ENCODE peak calls at places on chromosomes 5 and 9, in nine cellular contexts. M is hepatocyte, Q is HFF-Myc, A is GM23338, L is fibroblast of villous mesenchyme, N is cardiac fibroblast, G is coronary artery, Z is bronchial epithelial cell, V is cardiac muscle cell. Y is an unnamed sample.
A peak's percentile ranks its signal among the peaks of the same experiment; 100 is the strongest.

GRCh38 chr5:157046041-157046440 is 12.9 kb downstream of the HAVCR1 start:
- DNase-seq in A (no peak), V (peak; percentile 7), Q (peak; percentile 11), G (no peak), L (no peak), M (peak; percentile 65), N (no peak), Z (no peak), Y (no peak)

GRCh38 chr5:113984928-113985327 is 376.9 kb upstream of the KCNN2 start:
- DNase-seq in M (peak; percentile 7), L (no peak), Q (no peak), Z (no peak), A (no peak), V (peak; percentile 15), N (no peak), G (no peak), Y (no peak)

GRCh38 chr5:137310051-137310730 is 188.9 kb downstream of the SPOCK1 start:
- DNase-seq in Q (peak; percentile 67), Z (peak; percentile 95), L (peak; percentile 84), M (peak; percentile 19), N (peak; percentile 94), G (no peak), A (peak; percentile 22), V (no peak), Y (peak; percentile 72)

GRCh38 chr5:42944989-42945388 is 95.1 kb downstream of the ANXA2R start:
- DNase-seq in M (peak; percentile 54), Q (peak; percentile 73), A (no peak), L (peak; percentile 88), V (no peak), G (no peak), Z (peak; percentile 86), N (peak; percentile 93), Y (peak; percentile 90)

GRCh38 chr9:123568691-123569342 is 212.8 kb downstream of the CRB2 start:
- DNase-seq in Z (no peak), N (peak; percentile 67), G (no peak), V (no peak), M (no peak), Q (peak; percentile 5), A (no peak), L (peak; percentile 40), Y (peak; percentile 57)

GRCh38 chr9:1173986-1174385 is 123.8 kb downstream of the DMRT2 start:
- DNase-seq in Z (no peak), L (no peak), Q (peak; percentile 89), A (no peak), N (no peak), M (no peak), G (no peak), V (no peak), Y (no peak)

GRCh38 chr9:137255448-137256114 is 454 bp downstream of the NELFB start:
- DNase-seq in G (no peak), N (peak; percentile 45), V (peak; percentile 72), Z (no peak), M (peak; percentile 77), L (peak; percentile 36), Q (no peak), A (peak; percentile 67), Y (no peak)

GRCh38 chr9:34989946-34990635 is 546 bp downstream of the DNAJB5 start:
- DNase-seq in Q (no peak), A (peak; percentile 95), V (peak; percentile 85), Z (peak; percentile 30), G (peak; percentile 88), N (peak; percentile 64), L (peak; percentile 55), M (peak; percentile 91), Y (no peak)

GRCh38 chr9:34045903-34046302 is 2.8 kb downstream of the UBAP2 start:
- DNase-seq in M (no peak), V (no peak), G (no peak), A (no peak), Z (no peak), Q (no peak), N (no peak), L (no peak), Y (no peak)

GRCh38 chr5:128358826-128359225 is 179.2 kb downstream of the FBN2 start:
- DNase-seq in N (peak; percentile 5), V (no peak), A (no peak), G (no peak), Z (no peak), Q (no peak), L (peak; percentile 55), M (no peak), Y (peak; percentile 54)

GRCh38 chr5:41788800-41789395 is 81.3 kb downstream of the OXCT1 start:
- DNase-seq in V (no peak), M (no peak), N (peak; percentile 87), A (no peak), Z (peak; percentile 33), G (no peak), L (peak; percentile 82), Q (no peak), Y (peak; percentile 76)

GRCh38 chr5:74303575-74303974 is 337.0 kb downstream of the ENC1 start:
- DNase-seq in G (no peak), Z (no peak), V (no peak), N (no peak), L (no peak), M (no peak), A (no peak), Q (no peak), Y (no peak)

GRCh38 chr5:114883675-114884074 is 286.0 kb downstream of the TRIM36 start:
- DNase-seq in Q (no peak), L (no peak), V (no peak), G (no peak), A (no peak), N (no peak), Z (no peak), M (no peak), Y (no peak)

GRCh38 chr9:27856054-27856453 is 282.8 kb upstream of the C9orf72 start:
- DNase-seq in Q (no peak), V (no peak), L (no peak), Z (no peak), A (peak; percentile 56), N (no peak), G (no peak), M (no peak), Y (no peak)

GRCh38 chr5:137487600-137487999 is 11.5 kb downstream of the SPOCK1 start:
- DNase-seq in A (no peak), Q (no peak), N (peak; percentile 83), V (no peak), Z (peak; percentile 47), M (no peak), G (no peak), L (peak; percentile 45), Y (peak; percentile 84)

GRCh38 chr5:54673523-54674225 is 156.1 kb downstream of the SNX18 start:
- DNase-seq in L (peak; percentile 43), Q (no peak), G (no peak), M (no peak), A (no peak), N (peak; percentile 84), Z (peak; percentile 1), V (peak; percentile 40), Y (no peak)

GRCh38 chr9:85223506-85224108 is 518.1 kb downstream of the AGTPBP1 start:
- DNase-seq in L (no peak), G (no peak), Z (peak; percentile 72), A (no peak), N (peak; percentile 10), M (no peak), Q (no peak), V (no peak), Y (no peak)

GRCh38 chr5:163908253-163908652 is 402.8 kb downstream of the MAT2B start:
- DNase-seq in N (no peak), V (no peak), M (no peak), Z (no peak), G (no peak), A (no peak), Q (no peak), L (no peak), Y (no peak)

GRCh38 chr5:163585206-163585605 is 79.8 kb downstream of the MAT2B start:
- DNase-seq in Q (no peak), L (no peak), Z (peak; percentile 51), G (no peak), N (no peak), V (no peak), M (no peak), A (no peak), Y (peak; percentile 92)

GRCh38 chr5:15506146-15506545 is 6.2 kb downstream of the FBXL7 start:
- DNase-seq in G (no peak), Z (no peak), M (no peak), N (no peak), L (no peak), V (no peak), A (no peak), Q (no peak), Y (no peak)

GRCh38 chr9:109214414-109214813 is 47.4 kb upstream of the FRRS1L start:
- DNase-seq in G (no peak), Q (no peak), A (no peak), N (no peak), L (no peak), M (no peak), V (no peak), Z (no peak), Y (no peak)

GRCh38 chr9:122463828-122464632 is 13.7 kb downstream of the OR1J1 start:
- DNase-seq in G (no peak), A (peak; percentile 84), Q (no peak), L (no peak), N (no peak), V (no peak), M (no peak), Z (no peak), Y (no peak)
- H3K4me3 ChIP-seq in G (peak overlapping the region; percentile 55), A (no peak overlapping the region), Q (peak overlapping the region; percentile 28), L (peak overlapping the region; percentile 59), N (peak overlapping the region; percentile 32), V (no peak overlapping the region), M (no peak overlapping the region), Z (no peak overlapping the region), Y (peak overlapping the region; percentile 26)

DNA sequence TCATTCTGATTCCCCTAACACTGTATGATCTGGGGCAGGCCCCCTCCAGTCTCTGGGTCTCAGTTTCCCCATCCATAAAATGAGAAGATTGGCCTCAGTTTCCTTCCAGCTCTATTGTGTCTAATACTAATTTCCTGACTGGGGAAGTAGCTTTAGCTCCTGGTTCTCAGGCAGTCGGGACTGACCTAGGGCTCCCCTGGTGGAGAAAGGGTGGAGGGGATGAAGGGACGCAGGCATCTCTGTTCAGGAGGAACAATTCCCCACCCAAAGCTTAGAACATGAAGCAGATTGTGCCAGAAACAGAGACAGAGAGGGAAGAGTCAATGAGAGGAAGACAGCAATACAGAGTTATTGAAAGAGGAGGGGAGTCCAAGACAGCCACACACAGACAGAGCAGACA is 14.2 kb upstream of the PTGS1 start:
- DNase-seq in Q (no peak), G (no peak), A (peak; percentile 71), V (peak; percentile 21), M (no peak), Z (no peak), L (no peak), N (no peak), Y (no peak)
- TF ChIP-seq CTCF in Q (peak; percentile 64), G (no peak), A (peak; percentile 63), V (peak; percentile 58), M (peak; percentile 25), Z (peak; percentile 32), L (peak; percentile 56), N (peak; percentile 55), Y (peak; percentile 48)

GRCh38 chr5:88680253-88681132 is 202.5 kb downstream of the MEF2C start:
- DNase-seq in V (peak; percentile 84), Q (no peak), N (peak; percentile 56), L (peak; percentile 36), Z (no peak), G (no peak), M (peak; percentile 85), A (peak; percentile 84), Y (no peak)
- H3K4me3 ChIP-seq in V (peak overlapping the region; percentile 17), Q (no peak overlapping the region), N (peak overlapping the region; percentile 35), L (peak overlapping the region; percentile 47), Z (no peak overlapping the region), G (peak overlapping the region; percentile 64), M (peak overlapping the region; percentile 69), A (peak overlapping the region; percentile 57), Y (peak overlapping the region; percentile 68)

GRCh38 chr5:85049020-85049419 is 664.3 kb upstream of the EDIL3 start:
- DNase-seq in G (no peak), L (peak; percentile 6), N (peak; percentile 68), Z (peak; percentile 38), A (peak; percentile 82), V (peak; percentile 55), Q (no peak), M (peak; percentile 64), Y (peak; percentile 63)
- TF ChIP-seq CTCF in G (no peak), L (no peak), N (peak; percentile 43), Z (peak; percentile 23), A (peak; percentile 84), V (peak; percentile 52), Q (no peak), M (peak; percentile 61), Y (peak; percentile 59)

Y was measured in astrocyte of the cerebellum.